ENCODE peak calls at places on chromosome 13, in ten cellular contexts. P is psoas muscle, R is fibroblast of the aortic adventitia, S is kidney, O is heart left ventricle, Z is AG09309, H is esophagus squamous epithelium, D is DND-41, J is HFF-Myc, B is hepatocyte. C is an unnamed sample.

GRCh38 chr13:109697936-109698335 is 88.4 kb downstream of the IRS2 start:
- DNase-seq in P (no peak), R (no peak), S (no peak), O (no peak), Z (no peak), H (no peak), D (no peak), J (no peak), B (no peak), C (no peak)

GRCh38 chr13:43516401-43516826 is 270.4 kb downstream of the ENOX1 start:
- DNase-seq in P (no peak), R (peak), S (no peak), O (peak), Z (peak), H (no peak), D (no peak), J (peak), B (peak), C (peak)

GRCh38 chr13:75368167-75368566 is 113.8 kb downstream of the TBC1D4 start:
- DNase-seq in P (no peak), R (peak), S (no peak), O (peak), Z (peak), H (no peak), D (no peak), J (no peak), B (peak), C (peak)

GRCh38 chr13:114147803-114148520 is 15.5 kb upstream of the RASA3 start:
- DNase-seq in P (no peak), R (no peak), S (peak), O (peak), Z (no peak), H (no peak), D (no peak), J (no peak), B (no peak), C (no peak)

GRCh38 chr13:30618186-30618937 is 642 bp downstream of the USPL1 start:
- DNase-seq in P (no peak), R (no peak), S (peak), O (no peak), Z (no peak), H (no peak), D (peak), J (no peak), B (peak), C (peak)

GRCh38 chr13:30529085-30529815 is 63.5 kb upstream of the HMGB1 start:
- DNase-seq in P (no peak), R (peak), S (no peak), O (no peak), Z (no peak), H (no peak), D (no peak), J (no peak), B (no peak), C (no peak)

GRCh38 chr13:90205081-90205480 is 1142.4 kb upstream of the MIR17HG start:
- DNase-seq in P (no peak), R (no peak), S (no peak), O (no peak), Z (no peak), H (no peak), D (no peak), J (no peak), B (no peak), C (no peak)

GRCh38 chr13:43346427-43346826 is 323.0 kb downstream of the DNAJC15 start:
- DNase-seq in P (no peak), R (no peak), S (no peak), O (no peak), Z (no peak), H (no peak), D (no peak), J (no peak), B (peak), C (no peak)

GRCh38 chr13:41614671-41615519 is 157.5 kb downstream of the RGCC start:
- DNase-seq in P (no peak), R (peak), S (peak), O (no peak), Z (no peak), H (no peak), D (no peak), J (no peak), B (peak), C (peak)

GRCh38 chr13:75685239-75685697 is 49.1 kb downstream of the LMO7 start:
- DNase-seq in P (no peak), R (peak), S (no peak), O (no peak), Z (peak), H (no peak), D (no peak), J (peak), B (no peak), C (no peak)

GRCh38 chr13:56713656-56714055 is 427.1 kb upstream of the PRR20A start:
- DNase-seq in P (no peak), R (no peak), S (no peak), O (no peak), Z (no peak), H (no peak), D (no peak), J (no peak), B (no peak), C (no peak)

GRCh38 chr13:20294497-20294896 is 62.4 kb upstream of the GJB6 start:
- DNase-seq in P (no peak), R (no peak), S (no peak), O (no peak), Z (no peak), H (no peak), D (no peak), J (no peak), B (no peak), C (no peak)

GRCh38 chr13:23140492-23140891 is 40.3 kb upstream of the SGCG start:
- DNase-seq in P (no peak), R (no peak), S (no peak), O (no peak), Z (no peak), H (no peak), D (no peak), J (no peak), B (no peak), C (no peak)

GRCh38 chr13:70856706-70857105 is 748.5 kb upstream of the KLHL1 start:
- DNase-seq in P (no peak), R (no peak), S (no peak), O (no peak), Z (no peak), H (no peak), D (no peak), J (no peak), B (peak), C (no peak)

GRCh38 chr13:101795025-101795424 is 342.6 kb downstream of the ITGBL1 start:
- DNase-seq in P (no peak), R (peak), S (no peak), O (no peak), Z (no peak), H (no peak), D (no peak), J (no peak), B (no peak), C (no peak)

GRCh38 chr13:63517376-63517775 is 2101.7 kb upstream of the PCDH20 start:
- DNase-seq in P (no peak), R (no peak), S (no peak), O (no peak), Z (peak), H (no peak), D (no peak), J (peak), B (no peak), C (no peak)

GRCh38 chr13:60143775-60144174 is 20.0 kb downstream of the DIAPH3 start:
- DNase-seq in P (no peak), R (no peak), S (no peak), O (no peak), Z (no peak), H (no peak), D (no peak), J (no peak), B (no peak), C (no peak)

GRCh38 chr13:114112231-114112825 is 20.1 kb downstream of the RASA3 start:
- DNase-seq in P (peak), R (no peak), S (peak), O (no peak), Z (no peak), H (no peak), D (no peak), J (no peak), B (no peak), C (peak)

GRCh38 chr13:45464141-45464686 is 525 bp upstream of the COG3 start:
- DNase-seq in P (no peak), R (no peak), S (no peak), O (peak), Z (no peak), H (no peak), D (no peak), J (no peak), B (no peak), C (no peak)

GRCh38 chr13:28408235-28408848 is 86.6 kb downstream of the FLT1 start:
- DNase-seq in P (no peak), R (no peak), S (no peak), O (peak), Z (no peak), H (no peak), D (peak), J (no peak), B (peak), C (no peak)

GRCh38 chr13:109595466-109595865 is 190.9 kb downstream of the IRS2 start:
- DNase-seq in P (no peak), R (no peak), S (no peak), O (no peak), Z (peak), H (no peak), D (no peak), J (no peak), B (no peak), C (no peak)

GRCh38 chr13:73691891-73692290 is 442.3 kb downstream of the KLF12 start:
- DNase-seq in P (no peak), R (no peak), S (no peak), O (no peak), Z (no peak), H (no peak), D (no peak), J (no peak), B (no peak), C (no peak)

GRCh38 chr13:35855531-35856019 is 275.6 kb downstream of the DCLK1 start:
- DNase-seq in P (no peak), R (no peak), S (no peak), O (no peak), Z (no peak), H (no peak), D (no peak), J (no peak), B (no peak), C (no peak)

GRCh38 chr13:60210510-60211065 is 46.9 kb upstream of the DIAPH3 start:
- DNase-seq in P (no peak), R (no peak), S (no peak), O (no peak), Z (no peak), H (no peak), D (no peak), J (no peak), B (no peak), C (no peak)

GRCh38 chr13:40172149-40172591 is 494.3 kb downstream of the FOXO1 start:
- DNase-seq in P (no peak), R (no peak), S (peak), O (no peak), Z (no peak), H (no peak), D (no peak), J (no peak), B (no peak), C (no peak)

GRCh38 chr13:39616087-39616694 is 13.2 kb upstream of the LHFPL6 start:
- DNase-seq in P (no peak), R (peak), S (no peak), O (peak), Z (no peak), H (no peak), D (peak), J (peak), B (peak), C (no peak)

GRCh38 chr13:20716951-20717350 is 13.5 kb downstream of the IL17D start:
- DNase-seq in P (peak), R (no peak), S (no peak), O (no peak), Z (no peak), H (no peak), D (no peak), J (no peak), B (no peak), C (no peak)

GRCh38 chr13:38350114-38350617 is 515 bp downstream of the UFM1 start:
- DNase-seq in P (peak), R (no peak), S (peak), O (peak), Z (peak), H (no peak), D (peak), J (no peak), B (peak), C (peak)

GRCh38 chr13:112885782-112886268 is 83.2 kb upstream of the MCF2L start:
- DNase-seq in P (peak), R (peak), S (peak), O (peak), Z (peak), H (no peak), D (no peak), J (peak), B (peak), C (peak)

GRCh38 chr13:50225188-50226155 is 210.2 kb downstream of the KCNRG start:
- DNase-seq in P (no peak), R (no peak), S (no peak), O (no peak), Z (no peak), H (no peak), D (no peak), J (no peak), B (no peak), C (no peak)
- H3K4me3 ChIP-seq in P (no peak), R (no peak), S (no peak), O (no peak), Z (no peak), H (no peak), D (no peak), J (no peak), B (no peak), C (no peak)

DNA sequence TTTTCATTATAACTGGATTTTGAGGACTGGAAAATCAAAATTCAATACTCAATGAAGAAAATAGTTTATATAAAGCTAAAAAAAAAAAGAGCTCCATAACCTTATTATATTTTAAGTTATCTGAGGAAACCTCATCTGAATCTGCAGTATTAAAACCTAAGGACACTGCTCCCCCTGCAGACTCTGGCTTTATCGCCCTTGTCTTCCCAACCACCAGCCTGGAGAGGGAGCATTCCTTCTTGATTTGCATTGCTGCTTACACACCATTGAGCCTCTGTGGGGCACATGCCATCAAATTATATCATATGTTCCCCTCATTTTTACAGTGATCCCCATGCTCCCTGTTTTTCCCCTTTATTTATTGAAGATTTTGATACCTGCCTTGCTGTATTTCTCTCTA is 871.4 kb upstream of the GPC6 start:
- DNase-seq in P (no peak), R (peak), S (no peak), O (no peak), Z (no peak), H (no peak), D (no peak), J (no peak), B (peak), C (peak)
- TF ChIP-seq CTCF in P (no peak), R (peak), S (no peak), O (peak), Z (no peak), H (no peak), D (no peak), J (no peak), B (peak), C (no peak)

GRCh38 chr13:72507394-72508199 is 219.8 kb downstream of the MZT1 start:
- DNase-seq in P (no peak), R (no peak), S (no peak), O (no peak), Z (no peak), H (no peak), D (no peak), J (no peak), B (no peak), C (no peak)
- H3K4me3 ChIP-seq in P (peak), R (peak), S (peak), O (peak), Z (no peak), H (no peak), D (no peak), J (no peak), B (peak), C (no peak)

GRCh38 chr13:53782400-53783030 is 753.9 kb downstream of the OLFM4 start:
- DNase-seq in P (no peak), R (peak), S (no peak), O (peak), Z (peak), H (no peak), D (peak), J (peak), B (peak), C (no peak)
- TF ChIP-seq CTCF in P (peak), R (peak), S (peak), O (peak), Z (peak), H (peak), D (peak), J (peak), B (peak), C (peak)

DNA sequence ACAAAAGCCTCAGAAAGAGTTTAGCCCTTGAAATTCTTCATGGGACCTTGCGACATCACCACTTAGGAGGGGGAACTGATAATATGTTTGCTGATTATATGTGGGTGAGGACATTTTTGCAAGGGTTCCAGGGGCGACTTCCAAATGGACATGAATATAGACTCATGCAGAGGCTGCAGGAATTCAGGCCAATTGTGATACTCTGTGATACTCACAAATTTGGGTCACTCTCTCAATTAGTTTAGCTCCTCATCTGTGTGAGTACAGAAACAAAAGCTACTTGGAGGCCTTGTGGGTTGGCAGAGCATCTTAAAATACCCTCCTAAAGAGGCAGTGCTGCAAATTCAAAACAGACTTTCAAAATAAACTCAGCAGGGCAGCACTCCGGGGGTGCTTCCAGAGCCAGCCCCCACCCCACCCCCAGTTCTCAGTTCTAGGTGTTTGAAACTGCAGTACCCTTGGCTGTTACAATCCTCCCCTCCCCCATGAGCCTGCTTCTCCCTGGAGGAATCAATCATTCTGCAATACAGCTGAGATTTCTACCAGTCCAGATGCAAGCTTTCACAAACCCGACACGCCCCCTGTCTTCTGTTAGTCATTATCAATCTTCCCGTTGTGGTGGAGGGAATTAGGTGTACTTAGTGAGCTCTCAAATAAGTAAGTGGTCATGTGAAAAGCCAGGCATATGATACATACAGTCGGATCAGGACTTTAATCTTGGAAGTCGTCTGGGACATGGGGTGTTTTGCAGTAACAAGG is 96.9 kb upstream of the MBNL2 start:
- DNase-seq in P (peak), R (peak), S (no peak), O (no peak), Z (no peak), H (no peak), D (no peak), J (peak), B (peak), C (peak)
- H3K4me3 ChIP-seq in P (peak), R (no peak), S (no peak), O (no peak), Z (no peak), H (no peak), D (no peak), J (no peak), B (no peak), C (no peak)

DNA sequence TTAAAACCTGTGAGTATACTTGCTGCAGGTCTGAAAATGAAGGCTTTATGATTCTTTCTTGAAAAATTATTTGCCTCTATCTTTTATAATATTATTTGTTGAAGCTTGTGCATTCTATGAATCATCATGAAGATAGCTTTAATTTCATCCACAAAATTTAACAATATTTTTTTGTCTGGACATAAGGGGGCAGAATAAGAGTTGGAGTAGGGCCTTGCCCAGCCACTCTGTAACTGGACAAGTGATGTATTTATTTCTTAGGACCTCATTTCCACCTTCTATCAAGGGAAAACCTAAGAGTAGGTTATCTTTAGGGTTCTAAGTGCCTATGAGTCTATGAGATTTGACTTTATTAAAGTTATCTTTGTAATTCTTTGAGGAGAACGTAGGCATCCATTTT is 49.9 kb downstream of the N4BP2L1 start:
- DNase-seq in P (no peak), R (peak), S (no peak), O (no peak), Z (no peak), H (no peak), D (no peak), J (no peak), B (no peak), C (no peak)
- TF ChIP-seq CTCF in P (peak), R (no peak), S (no peak), O (no peak), Z (no peak), H (no peak), D (no peak), J (no peak), B (no peak), C (no peak)

DNA sequence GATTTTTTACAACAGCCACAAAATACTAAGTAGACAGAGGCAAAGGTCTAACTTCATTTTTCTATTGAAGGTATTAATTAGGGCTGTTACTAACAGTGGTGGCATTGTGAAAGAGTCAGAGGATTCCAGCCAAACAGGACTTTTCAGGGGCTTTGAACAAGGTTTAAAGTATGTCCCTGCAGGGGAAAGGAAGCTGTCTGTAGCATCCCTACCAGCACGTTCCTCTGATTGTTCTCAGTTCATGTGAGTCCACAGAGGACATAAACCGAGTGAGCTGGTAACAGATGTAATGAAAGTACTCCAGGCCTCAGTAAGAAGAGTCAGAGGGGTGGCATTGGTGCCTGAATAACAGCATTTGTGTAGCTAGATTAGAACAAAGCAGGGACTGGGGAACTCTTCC is 15.3 kb upstream of the SPATA13 start:
- DNase-seq in P (no peak), R (no peak), S (no peak), O (no peak), Z (no peak), H (no peak), D (no peak), J (no peak), B (peak), C (no peak)
- H3K4me3 ChIP-seq in P (no peak), R (no peak), S (no peak), O (no peak), Z (no peak), H (no peak), D (no peak), J (no peak), B (no peak), C (no peak)

GRCh38 chr13:77506874-77507273 is 28.6 kb upstream of the SCEL start:
- DNase-seq in P (no peak), R (peak), S (no peak), O (no peak), Z (no peak), H (no peak), D (no peak), J (no peak), B (no peak), C (no peak)
- TF ChIP-seq CTCF in P (peak), R (peak), S (no peak), O (peak), Z (no peak), H (peak), D (peak), J (no peak), B (peak), C (no peak)

GRCh38 chr13:61812286-61812685 is 396.6 kb upstream of the PCDH20 start:
- DNase-seq in P (no peak), R (no peak), S (no peak), O (no peak), Z (no peak), H (no peak), D (no peak), J (no peak), B (no peak), C (no peak)
- H3K4me3 ChIP-seq in P (no peak), R (no peak), S (no peak), O (no peak), Z (no peak), H (no peak), D (no peak), J (no peak), B (no peak), C (no peak)